ENCODE peak calls at places on chromosomes 6 and 20, in ten cellular contexts. R is stimulated activated effector memory CD8-positive, alpha-beta T cell treated with anti-CD3 and anti-CD28 coated beads, Interleukin-12 subunit alpha, Interleukin-12 subunit beta, amount 100 ng/mL, for 72 hours; Z is AG09309; D is heart left ventricle; O is ACHN; W is activated CD8-positive, alpha-beta memory T cell treated with anti-CD3 and anti-CD28 coated beads for 1 hour; X is HTR-8/SVneo; H is activated CD4-positive, alpha-beta T cell treated with anti-CD3 and anti-CD28 coated beads for 48 hours; N is OCI-LY7; J is NCI-H345. G is an unnamed sample.

GRCh38 chr6:142773324-142773723 is 171.7 kb downstream of the HIVEP2 start:
- DNase-seq in R (no peak), Z (no peak), D (no peak), O (no peak), W (no peak), X (no peak), H (peak), N (no peak), J (no peak), G (no peak)

GRCh38 chr6:83824388-83824801 is 28.8 kb upstream of the RIPPLY2 start:
- DNase-seq in R (no peak), Z (no peak), D (no peak), O (peak), W (no peak), X (no peak), H (no peak), N (no peak), J (no peak), G (no peak)

GRCh38 chr20:33852971-33853813 is 42.0 kb downstream of the CHMP4B start:
- DNase-seq in R (no peak), Z (no peak), D (no peak), O (no peak), W (no peak), X (no peak), H (peak), N (no peak), J (no peak), G (no peak)

GRCh38 chr6:19964115-19964514 is 126.9 kb downstream of the ID4 start:
- DNase-seq in R (no peak), Z (no peak), D (no peak), O (no peak), W (no peak), X (no peak), H (no peak), N (no peak), J (no peak), G (no peak)

GRCh38 chr6:7390218-7390878 is 740 bp downstream of the RIOK1 start:
- DNase-seq in R (no peak), Z (peak), D (no peak), O (no peak), W (no peak), X (no peak), H (no peak), N (peak), J (no peak), G (no peak)

GRCh38 chr6:164085552-164086325 is 671.2 kb downstream of the QKI start:
- DNase-seq in R (no peak), Z (peak), D (peak), O (no peak), W (no peak), X (no peak), H (no peak), N (no peak), J (no peak), G (no peak)

GRCh38 chr6:169868458-169868857 is 117.0 kb downstream of the ERMARD start:
- DNase-seq in R (peak), Z (no peak), D (peak), O (no peak), W (peak), X (no peak), H (peak), N (peak), J (no peak), G (no peak)

GRCh38 chr6:105363100-105363754 is 39.7 kb downstream of the PREP start:
- DNase-seq in R (no peak), Z (no peak), D (no peak), O (peak), W (no peak), X (peak), H (no peak), N (no peak), J (no peak), G (no peak)

GRCh38 chr6:86192123-86192522 is 549.4 kb upstream of the SYNCRIP start:
- DNase-seq in R (no peak), Z (no peak), D (no peak), O (peak), W (no peak), X (no peak), H (peak), N (peak), J (no peak), G (peak)

G was measured in LoVo.